ENCODE peak calls at places on chromosomes 2 and 18, in ten cellular contexts. One of them, this sample, is unnamed.

GRCh38 chr2:212732860-212733259 is 194.3 kb upstream of the ERBB4 start:
- DNase-seq in T-helper 2 cell: no peak
- DNase-seq in EL: no peak
- DNase-seq in NCI-H1436: no peak
- DNase-seq in lung microvascular endothelial cell: no peak
- DNase-seq in foreskin melanocyte: no peak
- DNase-seq in A172: no peak
- DNase-seq in NCI-H1105: no peak
- DNase-seq in iPS-NIHi11: no peak
- DNase-seq in SHP77 treated with DMSO at 0.1 percent for 48 hours: no peak
- DNase-seq in this sample: no peak

GRCh38 chr2:38263293-38263692 is 113.8 kb downstream of the ATL2 start:
- DNase-seq in T-helper 2 cell: no peak
- DNase-seq in EL: no peak
- DNase-seq in NCI-H1436: no peak
- DNase-seq in lung microvascular endothelial cell: no peak
- DNase-seq in foreskin melanocyte: no peak
- DNase-seq in A172: no peak
- DNase-seq in NCI-H1105: no peak
- DNase-seq in iPS-NIHi11: no peak
- DNase-seq in SHP77 treated with DMSO at 0.1 percent for 48 hours: no peak
- DNase-seq in this sample: no peak

GRCh38 chr2:68258854-68259253 is 6.5 kb upstream of the PPP3R1 start:
- DNase-seq in T-helper 2 cell: no peak
- DNase-seq in EL: peak
- DNase-seq in NCI-H1436: no peak
- DNase-seq in lung microvascular endothelial cell: no peak
- DNase-seq in foreskin melanocyte: no peak
- DNase-seq in A172: no peak
- DNase-seq in NCI-H1105: no peak
- DNase-seq in iPS-NIHi11: no peak
- DNase-seq in SHP77 treated with DMSO at 0.1 percent for 48 hours: no peak
- DNase-seq in this sample: no peak

GRCh38 chr2:234293973-234294372 is 202.9 kb downstream of the ARL4C start:
- DNase-seq in T-helper 2 cell: no peak
- DNase-seq in EL: no peak
- DNase-seq in NCI-H1436: peak
- DNase-seq in lung microvascular endothelial cell: peak
- DNase-seq in foreskin melanocyte: no peak
- DNase-seq in A172: peak
- DNase-seq in NCI-H1105: no peak
- DNase-seq in iPS-NIHi11: peak
- DNase-seq in SHP77 treated with DMSO at 0.1 percent for 48 hours: peak
- DNase-seq in this sample: no peak

GRCh38 chr2:97742381-97742847 is 29.0 kb downstream of the ZAP70 start:
- DNase-seq in T-helper 2 cell: no peak
- DNase-seq in EL: no peak
- DNase-seq in NCI-H1436: no peak
- DNase-seq in lung microvascular endothelial cell: peak
- DNase-seq in foreskin melanocyte: no peak
- DNase-seq in A172: peak
- DNase-seq in NCI-H1105: no peak
- DNase-seq in iPS-NIHi11: no peak
- DNase-seq in SHP77 treated with DMSO at 0.1 percent for 48 hours: no peak
- DNase-seq in this sample: no peak

GRCh38 chr2:63378589-63378988 is 209.7 kb downstream of the WDPCP start:
- DNase-seq in T-helper 2 cell: no peak
- DNase-seq in EL: no peak
- DNase-seq in NCI-H1436: no peak
- DNase-seq in lung microvascular endothelial cell: no peak
- DNase-seq in foreskin melanocyte: no peak
- DNase-seq in A172: peak
- DNase-seq in NCI-H1105: no peak
- DNase-seq in iPS-NIHi11: no peak
- DNase-seq in SHP77 treated with DMSO at 0.1 percent for 48 hours: no peak
- DNase-seq in this sample: peak

GRCh38 chr2:212208467-212208866 is 330.1 kb downstream of the ERBB4 start:
- DNase-seq in T-helper 2 cell: no peak
- DNase-seq in EL: no peak
- DNase-seq in NCI-H1436: no peak
- DNase-seq in lung microvascular endothelial cell: no peak
- DNase-seq in foreskin melanocyte: no peak
- DNase-seq in A172: no peak
- DNase-seq in NCI-H1105: no peak
- DNase-seq in iPS-NIHi11: no peak
- DNase-seq in SHP77 treated with DMSO at 0.1 percent for 48 hours: no peak
- DNase-seq in this sample: no peak

GRCh38 chr2:15749460-15750432 is 158.1 kb downstream of the DDX1 start:
- DNase-seq in T-helper 2 cell: no peak
- DNase-seq in EL: no peak
- DNase-seq in NCI-H1436: no peak
- DNase-seq in lung microvascular endothelial cell: peak
- DNase-seq in foreskin melanocyte: no peak
- DNase-seq in A172: no peak
- DNase-seq in NCI-H1105: no peak
- DNase-seq in iPS-NIHi11: no peak
- DNase-seq in SHP77 treated with DMSO at 0.1 percent for 48 hours: no peak
- DNase-seq in this sample: no peak

GRCh38 chr2:96637385-96638143 is 548 bp downstream of the KANSL3 start:
- DNase-seq in T-helper 2 cell: peak
- DNase-seq in EL: peak
- DNase-seq in NCI-H1436: peak
- DNase-seq in lung microvascular endothelial cell: peak
- DNase-seq in foreskin melanocyte: peak
- DNase-seq in A172: peak
- DNase-seq in NCI-H1105: peak
- DNase-seq in iPS-NIHi11: peak
- DNase-seq in SHP77 treated with DMSO at 0.1 percent for 48 hours: peak
- DNase-seq in this sample: peak

GRCh38 chr2:224311226-224311625 is 90.7 kb downstream of the FAM124B start:
- DNase-seq in T-helper 2 cell: no peak
- DNase-seq in EL: no peak
- DNase-seq in NCI-H1436: no peak
- DNase-seq in lung microvascular endothelial cell: no peak
- DNase-seq in foreskin melanocyte: no peak
- DNase-seq in A172: peak
- DNase-seq in NCI-H1105: no peak
- DNase-seq in iPS-NIHi11: no peak
- DNase-seq in SHP77 treated with DMSO at 0.1 percent for 48 hours: no peak
- DNase-seq in this sample: no peak

GRCh38 chr2:70993689-70993986 is 1.0 kb downstream of the TEX261 start:
- DNase-seq in T-helper 2 cell: no peak
- DNase-seq in EL: no peak
- DNase-seq in NCI-H1436: no peak
- DNase-seq in lung microvascular endothelial cell: no peak
- DNase-seq in foreskin melanocyte: no peak
- DNase-seq in A172: no peak
- DNase-seq in NCI-H1105: no peak
- DNase-seq in iPS-NIHi11: no peak
- DNase-seq in SHP77 treated with DMSO at 0.1 percent for 48 hours: no peak
- DNase-seq in this sample: no peak

GRCh38 chr2:118658581-118659248 is 188.7 kb downstream of the EN1 start:
- DNase-seq in T-helper 2 cell: no peak
- DNase-seq in EL: no peak
- DNase-seq in NCI-H1436: no peak
- DNase-seq in lung microvascular endothelial cell: no peak
- DNase-seq in foreskin melanocyte: no peak
- DNase-seq in A172: no peak
- DNase-seq in NCI-H1105: no peak
- DNase-seq in iPS-NIHi11: no peak
- DNase-seq in SHP77 treated with DMSO at 0.1 percent for 48 hours: no peak
- DNase-seq in this sample: no peak

GRCh38 chr2:86254576-86255538 is 55.6 kb downstream of the MRPL35 start:
- DNase-seq in T-helper 2 cell: no peak
- DNase-seq in EL: no peak
- DNase-seq in NCI-H1436: no peak
- DNase-seq in lung microvascular endothelial cell: no peak
- DNase-seq in foreskin melanocyte: no peak
- DNase-seq in A172: no peak
- DNase-seq in NCI-H1105: no peak
- DNase-seq in iPS-NIHi11: peak
- DNase-seq in SHP77 treated with DMSO at 0.1 percent for 48 hours: no peak
- DNase-seq in this sample: no peak

GRCh38 chr18:23448291-23448690 is 4.8 kb upstream of the RIOK3 start:
- DNase-seq in T-helper 2 cell: no peak
- DNase-seq in EL: no peak
- DNase-seq in NCI-H1436: no peak
- DNase-seq in lung microvascular endothelial cell: no peak
- DNase-seq in foreskin melanocyte: no peak
- DNase-seq in A172: no peak
- DNase-seq in NCI-H1105: no peak
- DNase-seq in iPS-NIHi11: no peak
- DNase-seq in SHP77 treated with DMSO at 0.1 percent for 48 hours: no peak
- DNase-seq in this sample: no peak

GRCh38 chr2:11505652-11506610 is 27.9 kb upstream of the GREB1 start:
- DNase-seq in T-helper 2 cell: no peak
- DNase-seq in EL: peak
- DNase-seq in NCI-H1436: no peak
- DNase-seq in lung microvascular endothelial cell: no peak
- DNase-seq in foreskin melanocyte: no peak
- DNase-seq in A172: peak
- DNase-seq in NCI-H1105: no peak
- DNase-seq in iPS-NIHi11: no peak
- DNase-seq in SHP77 treated with DMSO at 0.1 percent for 48 hours: no peak
- DNase-seq in this sample: no peak

GRCh38 chr2:28683100-28683706 is 68.4 kb upstream of the PPP1CB start:
- DNase-seq in T-helper 2 cell: no peak
- DNase-seq in EL: peak
- DNase-seq in NCI-H1436: no peak
- DNase-seq in lung microvascular endothelial cell: peak
- DNase-seq in foreskin melanocyte: no peak
- DNase-seq in A172: peak
- DNase-seq in NCI-H1105: no peak
- DNase-seq in iPS-NIHi11: peak
- DNase-seq in SHP77 treated with DMSO at 0.1 percent for 48 hours: peak
- DNase-seq in this sample: no peak

GRCh38 chr18:57780318-57781127 is 22.6 kb downstream of the ATP8B1 start:
- DNase-seq in T-helper 2 cell: no peak
- DNase-seq in EL: peak
- DNase-seq in NCI-H1436: no peak
- DNase-seq in lung microvascular endothelial cell: peak
- DNase-seq in foreskin melanocyte: peak
- DNase-seq in A172: peak
- DNase-seq in NCI-H1105: peak
- DNase-seq in iPS-NIHi11: peak
- DNase-seq in SHP77 treated with DMSO at 0.1 percent for 48 hours: no peak
- DNase-seq in this sample: peak

GRCh38 chr2:184971669-184972068 is 373.3 kb downstream of the ZNF804A start:
- DNase-seq in T-helper 2 cell: no peak
- DNase-seq in EL: no peak
- DNase-seq in NCI-H1436: no peak
- DNase-seq in lung microvascular endothelial cell: no peak
- DNase-seq in foreskin melanocyte: no peak
- DNase-seq in A172: no peak
- DNase-seq in NCI-H1105: no peak
- DNase-seq in iPS-NIHi11: no peak
- DNase-seq in SHP77 treated with DMSO at 0.1 percent for 48 hours: no peak
- DNase-seq in this sample: no peak

GRCh38 chr2:189657867-189658266 is 3.4 kb upstream of the ASNSD1 start:
- DNase-seq in T-helper 2 cell: no peak
- DNase-seq in EL: no peak
- DNase-seq in NCI-H1436: no peak
- DNase-seq in lung microvascular endothelial cell: no peak
- DNase-seq in foreskin melanocyte: no peak
- DNase-seq in A172: peak
- DNase-seq in NCI-H1105: no peak
- DNase-seq in iPS-NIHi11: no peak
- DNase-seq in SHP77 treated with DMSO at 0.1 percent for 48 hours: no peak
- DNase-seq in this sample: no peak

GRCh38 chr2:237724811-237725478 is 73.6 kb upstream of the RBM44 start:
- DNase-seq in T-helper 2 cell: no peak
- DNase-seq in EL: no peak
- DNase-seq in NCI-H1436: no peak
- DNase-seq in lung microvascular endothelial cell: no peak
- DNase-seq in foreskin melanocyte: no peak
- DNase-seq in A172: no peak
- DNase-seq in NCI-H1105: peak
- DNase-seq in iPS-NIHi11: no peak
- DNase-seq in SHP77 treated with DMSO at 0.1 percent for 48 hours: peak
- DNase-seq in this sample: no peak

GRCh38 chr2:174874081-174874480 is 109.8 kb upstream of the CHRNA1 start:
- DNase-seq in T-helper 2 cell: no peak
- DNase-seq in EL: peak
- DNase-seq in NCI-H1436: no peak
- DNase-seq in lung microvascular endothelial cell: no peak
- DNase-seq in foreskin melanocyte: no peak
- DNase-seq in A172: no peak
- DNase-seq in NCI-H1105: no peak
- DNase-seq in iPS-NIHi11: no peak
- DNase-seq in SHP77 treated with DMSO at 0.1 percent for 48 hours: no peak
- DNase-seq in this sample: no peak

GRCh38 chr2:151914989-151915628 is 86.9 kb upstream of the ARL5A start:
- DNase-seq in T-helper 2 cell: no peak
- DNase-seq in EL: no peak
- DNase-seq in NCI-H1436: no peak
- DNase-seq in lung microvascular endothelial cell: no peak
- DNase-seq in foreskin melanocyte: no peak
- DNase-seq in A172: no peak
- DNase-seq in NCI-H1105: no peak
- DNase-seq in iPS-NIHi11: no peak
- DNase-seq in SHP77 treated with DMSO at 0.1 percent for 48 hours: no peak
- DNase-seq in this sample: no peak

This sample was measured in GF-D8.